ENCODE peak calls at places on chromosomes 11 and 22, in seven cellular contexts. S, U, A, P, X, O and D are unnamed samples.

GRCh38 chr11:118572914-118573550 is 823 bp downstream of the ARCN1 start:
- DNase-seq in P (peak), S (peak), O (peak), U (peak), A (peak), X (peak), D (no peak)

GRCh38 chr11:83818349-83818748 is 532.2 kb upstream of the CCDC90B start:
- DNase-seq in A (no peak), X (no peak), O (no peak), S (peak), U (no peak), P (no peak), D (no peak)

GRCh38 chr11:27317751-27318150 is 45.3 kb downstream of the CCDC34 start:
- DNase-seq in S (peak), P (peak), U (no peak), O (no peak), X (no peak), A (peak), D (no peak)

GRCh38 chr11:116701876-116702275 is 70.9 kb downstream of the BUD13 start:
- DNase-seq in X (no peak), U (no peak), P (no peak), A (no peak), S (no peak), O (no peak), D (no peak)

GRCh38 chr11:19711911-19712280 is 741 bp upstream of the NAV2 start:
- DNase-seq in S (no peak), P (no peak), U (no peak), X (no peak), A (no peak), O (no peak), D (no peak)

GRCh38 chr22:30422481-30423295 is 2.9 kb upstream of the MTFP1 start:
- DNase-seq in S (peak), P (peak), A (peak), X (peak), O (peak), U (no peak), D (peak)

GRCh38 chr22:23283591-23284503 is 103.5 kb downstream of the BCR start:
- DNase-seq in O (peak), P (no peak), U (no peak), S (no peak), A (no peak), X (peak), D (no peak)

GRCh38 chr11:71451596-71452353 is 1.2 kb upstream of the NADSYN1 start:
- DNase-seq in A (no peak), P (no peak), X (no peak), O (peak), U (no peak), S (no peak), D (peak)

GRCh38 chr11:65718964-65719492 is 1.6 kb downstream of the RNASEH2C start:
- DNase-seq in P (no peak), S (peak), O (no peak), X (peak), U (no peak), A (no peak), D (no peak)

GRCh38 chr11:26947379-26947844 is 46.5 kb upstream of the FIBIN start:
- DNase-seq in X (no peak), P (no peak), A (no peak), O (no peak), S (peak), U (no peak), D (no peak)

GRCh38 chr11:79047980-79048379 is 392.9 kb downstream of the TENM4 start:
- DNase-seq in S (no peak), P (no peak), U (no peak), X (no peak), O (no peak), A (no peak), D (no peak)

GRCh38 chr22:35377735-35378134 is 3.2 kb upstream of the HMOX1 start:
- DNase-seq in X (no peak), A (no peak), O (no peak), U (no peak), P (no peak), S (no peak), D (no peak)

GRCh38 chr11:57493507-57494503 is 21.7 kb downstream of the SLC43A1 start:
- DNase-seq in A (peak), P (no peak), X (peak), U (no peak), S (peak), O (peak), D (peak)

GRCh38 chr11:102120437-102120935 is 10.2 kb downstream of the YAP1 start:
- DNase-seq in O (no peak), U (no peak), X (no peak), A (no peak), P (peak), S (peak), D (no peak)

GRCh38 chr22:23180893-23181762 is 819 bp downstream of the BCR start:
- DNase-seq in P (no peak), U (no peak), O (no peak), S (no peak), A (no peak), X (peak), D (no peak)

GRCh38 chr22:20573176-20573829 is 65.9 kb downstream of the MED15 start:
- DNase-seq in S (peak), P (no peak), U (no peak), A (no peak), O (no peak), X (no peak), D (no peak)

GRCh38 chr22:20569059-20570058 is 61.9 kb downstream of the MED15 start:
- DNase-seq in A (peak), O (no peak), P (peak), X (no peak), U (peak), S (peak), D (no peak)

GRCh38 chr22:20572132-20572802 is 64.9 kb downstream of the MED15 start:
- DNase-seq in P (no peak), S (no peak), A (no peak), O (no peak), U (no peak), X (no peak), D (no peak)

GRCh38 chr22:20571078-20571503 is 63.7 kb downstream of the MED15 start:
- DNase-seq in P (no peak), O (no peak), U (no peak), S (no peak), X (no peak), A (no peak), D (no peak)

GRCh38 chr22:20571531-20572007 is 64.2 kb downstream of the MED15 start:
- DNase-seq in A (no peak), U (no peak), S (no peak), X (peak), O (peak), P (peak), D (peak)
- TF ChIP-seq CEBPB in A (no peak), U (no peak), S (no peak), X (no peak), O (no peak), P (no peak), D (no peak)

GRCh38 chr11:125948278-125949051 is 2.6 kb downstream of the VSIG10L2 start:
- DNase-seq in U (no peak), P (no peak), A (no peak), S (no peak), O (no peak), X (no peak), D (peak)
- TF ChIP-seq CEBPB in U (no peak), P (no peak), A (no peak), S (no peak), O (no peak), X (no peak), D (no peak)

DNA sequence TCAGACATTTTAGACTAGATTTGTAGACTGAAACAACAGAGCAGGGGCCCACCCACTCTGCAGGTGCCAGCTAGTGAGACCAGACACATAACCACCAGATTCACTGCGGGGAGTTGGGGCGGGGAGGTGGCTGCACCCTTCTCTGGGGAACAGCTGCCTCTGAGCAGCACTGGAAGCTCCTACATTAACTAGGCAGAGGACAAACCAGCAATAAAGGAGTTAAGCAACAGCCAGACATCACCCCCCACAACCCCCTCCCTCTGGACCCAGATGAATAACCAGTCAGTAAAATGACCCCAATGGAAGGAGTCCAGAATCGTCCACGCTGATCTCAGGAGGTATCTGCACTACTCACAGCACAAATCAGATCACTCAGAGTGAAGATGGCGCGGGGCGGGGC is 125.7 kb upstream of the NCAM1 start:
- DNase-seq in P (no peak), O (no peak), X (no peak), A (no peak), U (no peak), S (no peak), D (no peak)
- TF ChIP-seq CEBPB in P (no peak), O (no peak), X (no peak), A (no peak), U (no peak), S (no peak), D (no peak)

GRCh38 chr22:28017558-28017820 is 98.4 kb upstream of the PITPNB start:
- DNase-seq in O (no peak), X (no peak), A (no peak), P (no peak), S (no peak), U (no peak), D (no peak)

GRCh38 chr22:28019881-28020861 is 101.1 kb upstream of the PITPNB start:
- DNase-seq in U (no peak), P (peak), O (peak), A (peak), S (peak), X (peak), D (peak)

GRCh38 chr22:28017859-28018258 is 98.8 kb upstream of the PITPNB start:
- DNase-seq in U (no peak), P (no peak), A (no peak), S (no peak), X (no peak), O (no peak), D (no peak)

GRCh38 chr22:28018461-28018927 is 99.4 kb upstream of the PITPNB start:
- DNase-seq in U (no peak), A (no peak), P (no peak), S (no peak), O (no peak), X (no peak), D (no peak)

GRCh38 chr22:28019360-28019759 is 100.3 kb upstream of the PITPNB start:
- DNase-seq in P (no peak), O (no peak), U (no peak), X (no peak), A (no peak), S (no peak), D (no peak)
- TF ChIP-seq CEBPB in P (no peak), O (no peak), U (no peak), X (no peak), A (no peak), S (no peak), D (no peak)

GRCh38 chr11:2968501-2968900 is 23.6 kb downstream of the NAP1L4 start:
- DNase-seq in P (no peak), A (no peak), S (no peak), X (no peak), O (no peak), U (no peak), D (no peak)

GRCh38 chr11:2964782-2965181 is 27.3 kb downstream of the NAP1L4 start:
- DNase-seq in U (no peak), S (no peak), A (no peak), O (no peak), X (no peak), P (no peak), D (no peak)

GRCh38 chr11:2961080-2961479 is 31.0 kb downstream of the NAP1L4 start:
- DNase-seq in X (no peak), S (no peak), A (no peak), P (no peak), O (no peak), U (no peak), D (no peak)

GRCh38 chr11:2963112-2963754 is 28.9 kb downstream of the NAP1L4 start:
- DNase-seq in X (no peak), S (no peak), A (no peak), U (no peak), P (no peak), O (no peak), D (no peak)
- TF ChIP-seq CEBPB in X (no peak), S (no peak), A (no peak), U (no peak), P (no peak), O (no peak), D (no peak)

GRCh38 chr11:74072721-74073120 is 63.8 kb upstream of the UCP3 start:
- DNase-seq in O (no peak), P (no peak), A (no peak), U (no peak), S (no peak), X (no peak), D (no peak)

GRCh38 chr11:74072286-74072685 is 63.4 kb upstream of the UCP3 start:
- DNase-seq in U (peak), P (no peak), O (no peak), X (no peak), S (no peak), A (no peak), D (no peak)

GRCh38 chr11:74070713-74071506 is 62.0 kb upstream of the UCP3 start:
- DNase-seq in S (no peak), O (no peak), P (no peak), U (no peak), A (no peak), X (peak), D (no peak)

DNA sequence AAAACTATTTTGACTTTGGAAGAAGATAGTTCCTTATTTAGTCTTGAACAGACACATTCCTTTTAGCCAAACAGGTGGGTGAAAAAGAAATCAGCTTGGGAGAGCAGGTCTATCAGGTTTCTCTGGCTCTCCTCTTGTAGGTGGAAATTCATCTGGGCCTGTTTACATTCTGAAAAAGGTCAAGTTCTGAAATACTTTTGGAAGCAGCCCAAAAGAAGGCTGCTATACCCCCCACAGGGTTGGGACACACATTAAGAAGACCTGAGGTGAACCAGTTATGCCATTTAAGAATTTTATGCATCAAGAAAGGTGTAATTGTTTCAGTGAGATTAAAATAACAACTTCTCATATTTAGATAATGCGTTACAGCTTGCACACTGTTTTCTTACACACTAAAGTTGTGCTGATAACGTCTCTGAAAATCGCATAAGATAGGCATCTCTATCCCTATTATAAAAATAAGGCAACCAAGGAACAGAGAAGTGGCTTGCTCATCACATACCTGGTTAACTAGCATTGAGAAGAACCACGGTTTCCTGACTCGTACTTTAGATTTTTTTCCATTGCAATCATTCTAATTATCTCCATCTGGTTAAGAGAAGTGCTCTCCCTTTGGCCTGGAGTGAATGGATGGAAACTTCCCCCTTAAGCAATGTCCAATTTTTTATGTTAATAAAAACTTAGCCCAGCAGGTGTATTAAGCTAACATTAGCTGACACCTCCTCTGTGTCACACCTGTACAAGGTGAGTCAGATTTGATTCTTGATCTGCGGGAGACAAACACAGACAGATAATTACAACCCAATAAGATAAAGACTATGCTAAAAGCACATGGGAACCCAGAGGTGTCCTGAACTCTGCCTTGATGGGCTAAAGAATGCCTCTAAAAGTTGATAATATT is 60.5 kb upstream of the UCP3 start:
- DNase-seq in P (no peak), A (no peak), X (no peak), O (no peak), S (peak), U (no peak), D (no peak)
- TF ChIP-seq CEBPB in P (no peak), A (no peak), X (no peak), O (no peak), S (no peak), U (no peak), D (no peak)

DNA sequence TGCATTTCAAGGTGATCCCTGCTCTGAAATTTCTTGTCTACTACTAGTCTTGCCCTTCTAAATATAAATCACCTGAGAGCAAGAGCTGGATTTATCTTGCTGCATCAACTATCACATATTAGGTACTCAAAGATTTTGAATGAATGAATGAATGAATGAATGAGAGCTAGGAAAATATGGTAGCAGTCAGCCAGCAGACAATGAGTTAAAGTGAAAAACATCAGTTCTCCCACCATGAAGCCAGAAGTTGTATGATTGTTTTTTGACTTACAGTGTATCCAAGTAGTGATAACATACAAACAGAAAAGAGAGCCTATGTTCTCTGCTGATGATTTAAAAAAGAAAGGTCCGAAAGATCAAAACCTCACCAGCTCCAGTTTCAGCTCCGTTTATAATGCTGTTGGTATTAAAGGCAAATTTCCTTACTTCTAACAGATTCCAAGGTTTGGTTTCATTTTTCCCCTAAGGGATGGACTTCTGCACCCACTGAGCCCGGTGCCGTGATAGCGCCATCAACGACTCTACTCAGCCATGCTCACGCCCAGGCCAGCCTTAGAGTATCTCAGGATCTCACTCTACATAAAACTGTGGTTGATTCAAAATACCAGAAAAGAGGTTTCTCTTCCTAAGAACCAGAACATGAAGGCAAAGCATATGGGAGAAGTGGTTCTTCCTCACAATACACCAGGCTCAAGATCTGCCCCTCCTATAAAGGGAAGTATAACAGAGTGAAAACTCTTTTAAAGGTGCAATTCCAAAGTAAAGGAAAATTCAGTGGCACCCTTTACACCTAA is 92.0 kb downstream of the SGSM3 start:
- DNase-seq in P (no peak), U (no peak), O (peak), X (no peak), S (no peak), A (no peak), D (no peak)
- TF ChIP-seq CEBPB in P (no peak), U (no peak), O (no peak), X (no peak), S (no peak), A (no peak), D (no peak)

GRCh38 chr22:42820075-42820763 is 36.9 kb downstream of the ARFGAP3 start:
- DNase-seq in A (no peak), U (no peak), O (no peak), S (peak), X (peak), P (no peak), D (no peak)
- TF ChIP-seq CEBPB in A (no peak), U (no peak), O (no peak), S (no peak), X (no peak), P (no peak), D (no peak)

GRCh38 chr11:121936781-121937447 is 179.1 kb downstream of the BLID start:
- DNase-seq in U (no peak), P (no peak), X (no peak), O (no peak), S (peak), A (no peak), D (no peak)
- TF ChIP-seq CEBPB in U (no peak), P (no peak), X (no peak), O (no peak), S (peak), A (no peak), D (no peak)

GRCh38 chr11:12158926-12159325 is 48.5 kb downstream of the MICAL2 start:
- DNase-seq in X (peak), A (no peak), S (peak), O (no peak), U (no peak), P (no peak), D (no peak)
- TF ChIP-seq CEBPB in X (no peak), A (no peak), S (no peak), O (no peak), U (no peak), P (no peak), D (no peak)